ENCODE peak calls at places on chromosome 1, in six cellular contexts. One of them, this sample, is unnamed.

GRCh38 chr1:211210052-211210451 is 49.1 kb upstream of the RCOR3 start:
- DNase-seq in activated naive CD4-positive, alpha-beta T cell treated with anti-CD3 and anti-CD28 coated beads, Interleukin-2, amount 50 U/mL, for 16 hours: no peak
- DNase-seq in NCI-H1436 treated with DMSO at 0.1 percent for 48 hours: no peak
- DNase-seq in neural progenitor cell: no peak
- DNase-seq in epithelial cell of prostate: no peak
- DNase-seq in anterior cingulate cortex: no peak
- DNase-seq in this sample: no peak

GRCh38 chr1:231069333-231069732 is 29.3 kb upstream of the FAM89A start:
- DNase-seq in activated naive CD4-positive, alpha-beta T cell treated with anti-CD3 and anti-CD28 coated beads, Interleukin-2, amount 50 U/mL, for 16 hours: no peak
- DNase-seq in NCI-H1436 treated with DMSO at 0.1 percent for 48 hours: no peak
- DNase-seq in neural progenitor cell: no peak
- DNase-seq in epithelial cell of prostate: no peak
- DNase-seq in anterior cingulate cortex: no peak
- DNase-seq in this sample: no peak

GRCh38 chr1:58844176-58844575 is 60.3 kb upstream of the JUN start:
- DNase-seq in activated naive CD4-positive, alpha-beta T cell treated with anti-CD3 and anti-CD28 coated beads, Interleukin-2, amount 50 U/mL, for 16 hours: no peak
- DNase-seq in NCI-H1436 treated with DMSO at 0.1 percent for 48 hours: no peak
- DNase-seq in neural progenitor cell: no peak
- DNase-seq in epithelial cell of prostate: no peak
- DNase-seq in anterior cingulate cortex: no peak
- DNase-seq in this sample: no peak

GRCh38 chr1:43011020-43011419 is 52.4 kb upstream of the SLC2A1 start:
- DNase-seq in activated naive CD4-positive, alpha-beta T cell treated with anti-CD3 and anti-CD28 coated beads, Interleukin-2, amount 50 U/mL, for 16 hours: no peak
- DNase-seq in NCI-H1436 treated with DMSO at 0.1 percent for 48 hours: no peak
- DNase-seq in neural progenitor cell: no peak
- DNase-seq in epithelial cell of prostate: no peak
- DNase-seq in anterior cingulate cortex: no peak
- DNase-seq in this sample: no peak

GRCh38 chr1:201906336-201906735 is 17.6 kb downstream of the SHISA4 start:
- DNase-seq in activated naive CD4-positive, alpha-beta T cell treated with anti-CD3 and anti-CD28 coated beads, Interleukin-2, amount 50 U/mL, for 16 hours: no peak
- DNase-seq in NCI-H1436 treated with DMSO at 0.1 percent for 48 hours: no peak
- DNase-seq in neural progenitor cell: no peak
- DNase-seq in epithelial cell of prostate: no peak
- DNase-seq in anterior cingulate cortex: no peak
- DNase-seq in this sample: no peak

GRCh38 chr1:83497563-83497962 is 501.4 kb downstream of the TTLL7 start:
- DNase-seq in activated naive CD4-positive, alpha-beta T cell treated with anti-CD3 and anti-CD28 coated beads, Interleukin-2, amount 50 U/mL, for 16 hours: no peak
- DNase-seq in NCI-H1436 treated with DMSO at 0.1 percent for 48 hours: no peak
- DNase-seq in neural progenitor cell: peak; percentile 35
- DNase-seq in epithelial cell of prostate: no peak
- DNase-seq in anterior cingulate cortex: no peak
- DNase-seq in this sample: no peak

GRCh38 chr1:56189454-56189853 is 389.9 kb downstream of the PLPP3 start:
- DNase-seq in activated naive CD4-positive, alpha-beta T cell treated with anti-CD3 and anti-CD28 coated beads, Interleukin-2, amount 50 U/mL, for 16 hours: no peak
- DNase-seq in NCI-H1436 treated with DMSO at 0.1 percent for 48 hours: no peak
- DNase-seq in neural progenitor cell: no peak
- DNase-seq in epithelial cell of prostate: no peak
- DNase-seq in anterior cingulate cortex: no peak
- DNase-seq in this sample: no peak

GRCh38 chr1:193104496-193104905 is 713 bp downstream of the GLRX2 start:
- DNase-seq in activated naive CD4-positive, alpha-beta T cell treated with anti-CD3 and anti-CD28 coated beads, Interleukin-2, amount 50 U/mL, for 16 hours: peak; percentile 17
- DNase-seq in NCI-H1436 treated with DMSO at 0.1 percent for 48 hours: no peak
- DNase-seq in neural progenitor cell: peak; percentile 51
- DNase-seq in epithelial cell of prostate: no peak
- DNase-seq in anterior cingulate cortex: no peak
- DNase-seq in this sample: peak; percentile 61

GRCh38 chr1:204377800-204378608 is 18.3 kb upstream of the PLEKHA6 start:
- DNase-seq in activated naive CD4-positive, alpha-beta T cell treated with anti-CD3 and anti-CD28 coated beads, Interleukin-2, amount 50 U/mL, for 16 hours: peak; percentile 58
- DNase-seq in NCI-H1436 treated with DMSO at 0.1 percent for 48 hours: peak; percentile 30
- DNase-seq in neural progenitor cell: peak; percentile 60
- DNase-seq in epithelial cell of prostate: no peak
- DNase-seq in anterior cingulate cortex: no peak
- DNase-seq in this sample: peak; percentile 45

GRCh38 chr1:233227930-233228465 is 67.5 kb downstream of the PCNX2 start:
- DNase-seq in activated naive CD4-positive, alpha-beta T cell treated with anti-CD3 and anti-CD28 coated beads, Interleukin-2, amount 50 U/mL, for 16 hours: no peak
- DNase-seq in NCI-H1436 treated with DMSO at 0.1 percent for 48 hours: no peak
- DNase-seq in neural progenitor cell: no peak
- DNase-seq in epithelial cell of prostate: no peak
- DNase-seq in anterior cingulate cortex: no peak
- DNase-seq in this sample: no peak

This sample was measured in Daoy.